ENCODE peak calls at places on chromosome 17, in four cellular contexts. N is fibroblast of lung, U is kidney epithelial cell, Z is AG04450. O is an unnamed sample.

GRCh38 chr17:43442711-43443110 is 41.1 kb upstream of the DHX8 start:
- DNase-seq in N (no peak), U (no peak), Z (no peak), O (no peak)

GRCh38 chr17:27530791-27531391 is 74.6 kb downstream of the KSR1 start:
- DNase-seq in N (peak), U (no peak), Z (no peak), O (no peak)

GRCh38 chr17:6239237-6239798 is 169.1 kb downstream of the WSCD1 start:
- DNase-seq in N (no peak), U (no peak), Z (no peak), O (no peak)

GRCh38 chr17:56793506-56793905 is 40.2 kb downstream of the C17orf67 start:
- DNase-seq in N (no peak), U (no peak), Z (no peak), O (no peak)

GRCh38 chr17:56909742-56910508 is 3.9 kb downstream of the TRIM25 start:
- DNase-seq in N (no peak), U (no peak), Z (no peak), O (no peak)

GRCh38 chr17:4532860-4533521 is 22.2 kb downstream of the MYBBP1A start:
- DNase-seq in N (no peak), U (no peak), Z (no peak), O (no peak)

GRCh38 chr17:72387487-72387886 is 266.7 kb downstream of the SOX9 start:
- DNase-seq in N (peak), U (peak), Z (peak), O (peak)

GRCh38 chr17:19928299-19928698 is 49.3 kb downstream of the AKAP10 start:
- DNase-seq in N (peak), U (no peak), Z (no peak), O (no peak)

GRCh38 chr17:27269978-27270377 is 23.9 kb upstream of the WSB1 start:
- DNase-seq in N (no peak), U (no peak), Z (no peak), O (no peak)

GRCh38 chr17:41593306-41594095 is 6.8 kb upstream of the KRT14 start:
- DNase-seq in N (no peak), U (no peak), Z (no peak), O (no peak)

GRCh38 chr17:32907583-32907982 is 20.4 kb upstream of the TMEM98 start:
- DNase-seq in N (no peak), U (no peak), Z (no peak), O (no peak)

GRCh38 chr17:74442291-74442669 is 10.4 kb downstream of the GPRC5C start:
- DNase-seq in N (no peak), U (no peak), Z (no peak), O (no peak)

GRCh38 chr17:38550661-38551060 is 55.1 kb downstream of the SRCIN1 start:
- DNase-seq in N (peak), U (no peak), Z (no peak), O (no peak)

GRCh38 chr17:83182620-83183063 is 103.2 kb downstream of the METRNL start:
- DNase-seq in N (no peak), U (no peak), Z (no peak), O (no peak)

GRCh38 chr17:76417499-76418143 is 33.2 kb downstream of the SPHK1 start:
- DNase-seq in N (no peak), U (no peak), Z (no peak), O (no peak)

GRCh38 chr17:68403122-68403521 is 54.2 kb downstream of the WIPI1 start:
- DNase-seq in N (no peak), U (no peak), Z (no peak), O (no peak)

GRCh38 chr17:18257747-18258355 is 687 bp downstream of the FLII start:
- DNase-seq in N (peak), U (no peak), Z (no peak), O (no peak)

GRCh38 chr17:79633154-79633553 is 22.3 kb upstream of the RBFOX3 start:
- DNase-seq in N (no peak), U (no peak), Z (no peak), O (no peak)

GRCh38 chr17:3603119-3603869 is 5.9 kb downstream of the TRPV1 start:
- DNase-seq in N (peak), U (peak), Z (peak), O (no peak)

GRCh38 chr17:40284085-40284713 is 3.5 kb upstream of the CDC6 start:
- DNase-seq in N (peak), U (peak), Z (no peak), O (peak)

GRCh38 chr17:52420555-52421078 is 262.1 kb upstream of the CA10 start:
- DNase-seq in N (no peak), U (no peak), Z (no peak), O (no peak)

GRCh38 chr17:46977348-46977747 is 1.7 kb downstream of the RPRML start:
- DNase-seq in N (peak), U (peak), Z (no peak), O (no peak)

GRCh38 chr17:5747964-5748363 is 163.7 kb upstream of the NLRP1 start:
- DNase-seq in N (no peak), U (no peak), Z (no peak), O (no peak)

GRCh38 chr17:81519284-81520020 is 6.9 kb upstream of the ACTG1 start:
- DNase-seq in N (no peak), U (no peak), Z (no peak), O (no peak)
- TF ChIP-seq CTCF in N (no peak), U (peak), Z (peak), O (peak)

GRCh38 chr17:2059125-2059836 is 4.4 kb downstream of the HIC1 start:
- DNase-seq in N (no peak), U (no peak), Z (no peak), O (no peak)

GRCh38 chr17:2057130-2057713 is 2.3 kb downstream of the HIC1 start:
- DNase-seq in N (peak), U (no peak), Z (no peak), O (no peak)

GRCh38 chr17:2056221-2057129 is 1.6 kb downstream of the HIC1 start:
- DNase-seq in N (peak), U (no peak), Z (no peak), O (no peak)

GRCh38 chr17:2058521-2059124 is 3.7 kb downstream of the HIC1 start:
- DNase-seq in N (peak), U (no peak), Z (no peak), O (no peak)

DNA sequence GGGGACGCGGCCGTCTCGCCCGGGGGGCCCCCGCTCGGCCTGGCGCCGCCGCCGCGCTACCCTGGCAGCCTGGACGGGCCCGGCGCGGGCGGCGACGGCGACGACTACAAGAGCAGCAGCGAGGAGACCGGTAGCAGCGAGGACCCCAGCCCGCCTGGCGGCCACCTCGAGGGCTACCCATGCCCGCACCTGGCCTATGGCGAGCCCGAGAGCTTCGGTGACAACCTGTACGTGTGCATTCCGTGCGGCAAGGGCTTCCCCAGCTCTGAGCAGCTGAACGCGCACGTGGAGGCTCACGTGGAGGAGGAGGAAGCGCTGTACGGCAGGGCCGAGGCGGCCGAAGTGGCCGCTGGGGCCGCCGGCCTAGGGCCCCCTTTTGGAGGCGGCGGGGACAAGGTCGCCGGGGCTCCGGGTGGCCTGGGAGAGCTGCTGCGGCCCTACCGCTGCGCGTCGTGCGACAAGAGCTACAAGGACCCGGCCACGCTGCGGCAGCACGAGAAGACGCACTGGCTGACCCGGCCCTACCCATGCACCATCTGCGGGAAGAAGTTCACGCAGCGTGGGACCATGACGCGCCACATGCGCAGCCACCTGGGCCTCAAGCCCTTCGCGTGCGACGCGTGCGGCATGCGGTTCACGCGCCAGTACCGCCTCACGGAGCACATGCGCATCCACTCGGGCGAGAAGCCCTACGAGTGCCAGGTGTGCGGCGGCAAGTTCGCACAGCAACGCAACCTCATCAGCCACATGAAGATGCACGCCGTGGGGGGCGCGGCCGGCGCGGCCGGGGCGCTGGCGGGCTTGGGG is 3.0 kb downstream of the HIC1 start:
- DNase-seq in N (peak), U (no peak), Z (no peak), O (no peak)
- TF ChIP-seq CTCF in N (no peak), U (no peak), Z (no peak), O (no peak)

DNA sequence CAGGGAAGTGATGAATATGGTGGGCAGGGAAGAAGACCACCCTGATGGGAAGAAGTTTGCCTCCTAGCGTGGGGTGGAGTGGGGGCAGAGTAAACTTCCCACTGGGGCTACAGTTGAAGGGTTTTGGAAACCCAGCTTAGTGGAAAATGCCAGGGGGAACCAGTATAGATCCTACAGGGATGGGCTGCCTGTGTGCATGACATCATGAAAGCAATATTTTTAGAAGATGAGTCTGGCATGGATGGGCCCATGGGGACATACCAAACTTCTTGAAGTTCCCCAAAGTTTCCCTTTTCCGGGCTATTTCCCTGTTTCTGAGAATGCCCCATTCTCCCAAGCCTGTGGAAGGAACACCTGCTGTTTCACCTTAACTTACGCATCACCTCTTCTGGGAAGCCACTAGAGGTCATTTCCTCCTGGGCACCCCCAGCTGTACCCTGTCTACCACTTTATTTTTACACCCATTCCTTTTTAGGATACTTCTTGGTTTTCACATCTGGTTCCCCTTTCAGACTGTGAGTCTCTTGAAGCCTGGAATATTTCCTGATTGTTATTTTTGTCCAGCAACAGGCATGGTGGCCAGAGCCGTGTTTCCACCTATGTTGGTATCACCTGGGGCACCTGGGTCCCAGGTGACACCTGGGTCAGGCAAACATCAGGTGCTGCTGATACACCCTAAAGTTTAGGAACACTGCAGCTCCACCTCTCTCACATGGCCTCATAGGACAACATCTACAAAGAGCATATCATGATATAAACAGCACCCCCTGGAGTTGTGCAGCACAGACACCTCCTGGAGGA is 9.8 kb downstream of the SOCS3 start:
- DNase-seq in N (no peak), U (no peak), Z (no peak), O (no peak)
- TF ChIP-seq CTCF in N (peak), U (no peak), Z (no peak), O (no peak)

DNA sequence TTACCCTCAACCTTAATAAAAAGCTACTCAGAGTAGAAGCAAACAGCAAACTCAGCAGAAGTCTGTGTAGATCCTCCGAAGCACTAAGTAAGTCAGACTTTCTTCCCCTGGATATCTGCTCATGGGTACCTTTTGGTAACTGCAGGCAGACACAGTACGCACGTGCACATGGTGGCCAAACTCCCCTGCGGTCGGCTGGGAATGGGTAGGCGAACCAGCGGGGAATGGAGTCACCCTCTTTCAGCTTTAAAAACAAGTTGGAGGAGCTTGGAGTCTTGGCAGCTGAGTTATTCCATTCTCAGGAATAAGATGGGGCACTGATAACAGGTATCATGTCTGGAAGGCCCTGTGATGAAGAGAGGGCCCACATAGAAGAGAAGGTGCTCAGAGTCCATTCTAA is 16.3 kb downstream of the CYB561 start:
- DNase-seq in N (no peak), U (no peak), Z (no peak), O (no peak)
- TF ChIP-seq CTCF in N (no peak), U (no peak), Z (no peak), O (no peak)

GRCh38 chr17:61461586-61461966 is 9.4 kb downstream of the TBX4 start:
- DNase-seq in N (no peak), U (no peak), Z (no peak), O (no peak)
- TF ChIP-seq CTCF in N (no peak), U (no peak), Z (no peak), O (no peak)

GRCh38 chr17:65457635-65458257 is 103.7 kb downstream of the AXIN2 start:
- DNase-seq in N (no peak), U (no peak), Z (no peak), O (no peak)

GRCh38 chr17:65456368-65457151 is 104.9 kb downstream of the AXIN2 start:
- DNase-seq in N (no peak), U (no peak), Z (no peak), O (no peak)

GRCh38 chr17:65457183-65457582 is 104.3 kb downstream of the AXIN2 start:
- DNase-seq in N (no peak), U (no peak), Z (no peak), O (no peak)

GRCh38 chr17:65455154-65455971 is 106.1 kb downstream of the AXIN2 start:
- DNase-seq in N (no peak), U (no peak), Z (no peak), O (no peak)

DNA sequence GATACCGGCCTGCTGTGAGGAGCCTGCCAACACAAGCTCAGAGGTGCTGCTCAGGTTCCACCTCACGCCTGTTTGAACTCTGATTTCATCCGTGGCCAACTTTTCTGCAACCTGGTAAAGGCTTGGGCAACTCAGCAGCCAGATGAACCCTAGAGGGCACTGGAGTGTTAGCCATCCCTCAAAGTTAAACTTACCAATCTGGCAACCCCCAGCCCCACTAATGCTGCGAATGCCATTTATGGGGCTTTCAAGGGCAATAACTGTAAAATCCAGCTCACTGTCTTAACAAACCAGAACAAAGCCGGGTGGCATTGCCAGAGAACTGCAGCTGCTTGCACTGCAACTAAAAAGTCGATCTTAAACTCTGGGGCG is 105.5 kb downstream of the AXIN2 start:
- DNase-seq in N (peak), U (no peak), Z (no peak), O (peak)
- TF ChIP-seq CTCF in N (peak), U (peak), Z (peak), O (peak)

GRCh38 chr17:57955183-57955952 is at the start of gene CUEDC1:
- DNase-seq in N (peak), U (no peak), Z (no peak), O (no peak)
- TF ChIP-seq CTCF in N (no peak), U (no peak), Z (peak), O (peak)

GRCh38 chr17:14113137-14113536 is 43.8 kb downstream of the COX10 start:
- DNase-seq in N (no peak), U (no peak), Z (no peak), O (no peak)
- TF ChIP-seq CTCF in N (no peak), U (no peak), Z (no peak), O (no peak)